ENCODE peak calls at places on chromosomes 2 and 18, in eight cellular contexts. G is HFFc6; Q is DMS153; W is NCI-H460; L is hippocampal formation; V is mesothelial cell of epicardium; I is effector memory CD4-positive, alpha-beta T cell; S is HuH-7.5. C is an unnamed sample.

GRCh38 chr2:170052151-170052550 is 125.8 kb upstream of the MYO3B start:
- DNase-seq in V (no peak), I (no peak), W (no peak), L (no peak), G (peak), Q (no peak), S (no peak), C (no peak)

GRCh38 chr2:216695401-216695821 is at the start of gene IGFBP5:
- DNase-seq in I (no peak), V (peak), S (no peak), W (no peak), G (peak), L (peak), Q (peak), C (peak)

GRCh38 chr2:100160396-100160795 is 18.0 kb upstream of the AFF3 start:
- DNase-seq in V (no peak), I (no peak), S (no peak), L (no peak), G (no peak), Q (no peak), W (no peak), C (no peak)

GRCh38 chr2:45943231-45944044 is 292.0 kb downstream of the PRKCE start:
- DNase-seq in L (no peak), Q (no peak), I (no peak), S (no peak), V (no peak), W (no peak), G (no peak), C (peak)

GRCh38 chr2:225894240-225894980 is 494.9 kb downstream of the NYAP2 start:
- DNase-seq in W (peak), L (no peak), S (no peak), G (peak), I (no peak), V (no peak), Q (no peak), C (no peak)

GRCh38 chr2:20737505-20737904 is 70.6 kb downstream of the GDF7 start:
- DNase-seq in V (no peak), I (no peak), Q (no peak), W (no peak), L (no peak), S (no peak), G (no peak), C (no peak)

GRCh38 chr18:79460445-79461300 is 64.9 kb downstream of the NFATC1 start:
- DNase-seq in I (no peak), G (no peak), Q (no peak), L (no peak), W (no peak), V (no peak), S (no peak), C (no peak)

GRCh38 chr2:36915627-36916026 is 50.7 kb downstream of the STRN start:
- DNase-seq in L (no peak), V (no peak), Q (no peak), G (no peak), I (no peak), W (no peak), S (no peak), C (no peak)

GRCh38 chr2:98252394-98252793 is 93.9 kb upstream of the CNGA3 start:
- DNase-seq in Q (no peak), I (no peak), W (no peak), V (no peak), L (no peak), S (no peak), G (no peak), C (no peak)

GRCh38 chr18:2223859-2224258 is 347.4 kb downstream of the METTL4 start:
- DNase-seq in S (no peak), G (peak), W (peak), I (no peak), Q (no peak), L (no peak), V (no peak), C (peak)

GRCh38 chr18:12884521-12885323 is 685 bp upstream of the PTPN2 start:
- DNase-seq in I (no peak), W (no peak), G (no peak), V (no peak), Q (no peak), S (peak), L (no peak), C (no peak)

GRCh38 chr2:98893871-98894270 is 42.2 kb downstream of the CRACDL start:
- DNase-seq in I (no peak), L (no peak), W (no peak), G (no peak), S (no peak), Q (no peak), V (no peak), C (no peak)

GRCh38 chr2:214075446-214075845 is 335.4 kb upstream of the VWC2L start:
- DNase-seq in S (no peak), V (no peak), W (no peak), Q (no peak), I (no peak), L (no peak), G (no peak), C (no peak)

GRCh38 chr2:201821080-201821479 is 14.7 kb downstream of the CDK15 start:
- DNase-seq in L (no peak), W (no peak), G (no peak), S (no peak), I (no peak), Q (peak), V (no peak), C (no peak)

GRCh38 chr18:6370410-6370809 is 44.3 kb downstream of the L3MBTL4 start:
- DNase-seq in G (no peak), I (no peak), V (no peak), W (no peak), S (no peak), L (no peak), Q (peak), C (no peak)

C was measured in endodermal cell.